ENCODE peak calls at places on chromosomes 12 and 14, in ten cellular contexts. A is heart left ventricle, H is neuronal stem cell, V is tibial nerve, L is Calu3, W is A549, I is sciatic nerve, E is RWPE1, J is cardiac muscle cell, Y is skeletal muscle cell. Q is an unnamed sample.
A peak's percentile ranks its signal among the peaks of the same experiment; 100 is the strongest.

GRCh38 chr14:99511421-99512109 is 30.4 kb downstream of the CCNK start:
- DNase-seq in J (no peak), E (no peak), Y (no peak), V (peak; percentile 53), W (no peak), L (no peak), A (no peak), I (peak; percentile 82), H (no peak), Q (no peak)

GRCh38 chr14:53964249-53964648 is 7.6 kb upstream of the BMP4 start:
- DNase-seq in A (no peak), I (no peak), Y (no peak), E (no peak), H (no peak), L (no peak), V (no peak), W (no peak), J (no peak), Q (no peak)

GRCh38 chr12:57233357-57234232 is 4.1 kb downstream of the SHMT2 start:
- DNase-seq in Y (peak; percentile 67), V (no peak), E (no peak), L (no peak), H (no peak), J (no peak), I (peak; percentile 63), W (no peak), A (no peak), Q (no peak)

GRCh38 chr14:73792476-73792875 is 59.2 kb upstream of the PTGR2 start:
- DNase-seq in J (peak; percentile 35), I (no peak), V (peak; percentile 1), L (no peak), W (no peak), Y (no peak), E (no peak), A (no peak), H (no peak), Q (no peak)

GRCh38 chr14:95025218-95025617 is 132.1 kb downstream of the DICER1 start:
- DNase-seq in J (no peak), E (no peak), A (no peak), L (no peak), V (no peak), H (no peak), W (no peak), I (no peak), Y (no peak), Q (no peak)

GRCh38 chr14:94882401-94882800 is 112.5 kb upstream of the GSC start:
- DNase-seq in A (no peak), J (no peak), H (no peak), E (no peak), Y (no peak), L (no peak), V (no peak), I (no peak), W (no peak), Q (no peak)

GRCh38 chr12:49750027-49750977 is 8.9 kb downstream of the TMBIM6 start:
- DNase-seq in H (no peak), Y (peak; percentile 50), J (peak; percentile 23), E (peak; percentile 44), L (no peak), V (no peak), W (peak; percentile 49), A (no peak), I (no peak), Q (peak; percentile 43)

GRCh38 chr14:75492832-75493579 is 29.3 kb upstream of the BATF start:
- DNase-seq in H (no peak), Y (no peak), W (no peak), I (no peak), A (no peak), E (no peak), V (no peak), J (no peak), L (no peak), Q (no peak)

GRCh38 chr14:91947196-91948184 is at the start of gene FBLN5:
- DNase-seq in A (peak; percentile 62), L (peak; percentile 18), J (peak; percentile 75), H (peak; percentile 26), W (peak; percentile 17), Y (peak; percentile 49), I (peak; percentile 81), E (peak; percentile 35), V (peak; percentile 32), Q (peak; percentile 46)

GRCh38 chr12:106138279-106138645 is 492 bp downstream of the NUAK1 start:
- DNase-seq in V (no peak), W (no peak), J (peak; percentile 57), A (peak; percentile 39), H (no peak), L (no peak), Y (no peak), I (no peak), E (no peak), Q (peak; percentile 30)

GRCh38 chr12:28620281-28620680 is 430.0 kb downstream of the CCDC91 start:
- DNase-seq in H (no peak), V (no peak), I (no peak), A (no peak), W (no peak), E (no peak), Y (no peak), J (no peak), L (no peak), Q (no peak)

GRCh38 chr12:122028165-122028591 is 6.5 kb downstream of the BCL7A start:
- DNase-seq in A (no peak), L (no peak), H (no peak), Y (no peak), I (no peak), V (no peak), J (no peak), W (no peak), E (peak; percentile 64), Q (no peak)

GRCh38 chr12:62803756-62804155 is 131.2 kb downstream of the PPM1H start:
- DNase-seq in L (no peak), H (no peak), Y (no peak), E (no peak), I (no peak), J (no peak), A (no peak), W (no peak), V (no peak), Q (no peak)

GRCh38 chr12:115433014-115433634 is 749.1 kb upstream of the TBX3 start:
- DNase-seq in L (no peak), V (no peak), J (no peak), I (no peak), E (no peak), Y (no peak), W (no peak), H (no peak), A (no peak), Q (peak; percentile 25)

GRCh38 chr14:92510972-92511371 is 2.6 kb upstream of the RIN3 start:
- DNase-seq in Y (no peak), A (no peak), J (no peak), V (no peak), I (no peak), H (no peak), W (peak; percentile 55), E (peak; percentile 8), L (no peak), Q (peak; percentile 68)

GRCh38 chr12:52261211-52261484 is 13.3 kb upstream of the KRT86 start:
- DNase-seq in A (no peak), Y (no peak), I (no peak), J (no peak), H (no peak), W (no peak), E (no peak), L (no peak), V (no peak), Q (no peak)

GRCh38 chr14:92143962-92144361 is 22.2 kb downstream of the CPSF2 start:
- DNase-seq in I (no peak), H (no peak), A (no peak), V (no peak), W (no peak), J (no peak), E (no peak), Y (no peak), L (no peak), Q (no peak)

GRCh38 chr12:49819786-49820185 is 8.4 kb downstream of the NCKAP5L start:
- DNase-seq in L (no peak), W (no peak), E (no peak), I (no peak), J (no peak), V (no peak), A (no peak), H (no peak), Y (no peak), Q (no peak)

GRCh38 chr12:100826323-100826722 is 31.7 kb downstream of the ANO4 start:
- DNase-seq in L (peak; percentile 64), H (peak; percentile 63), J (peak; percentile 85), A (peak; percentile 8), Y (peak; percentile 5), W (peak; percentile 34), I (peak; percentile 64), E (peak; percentile 16), V (no peak), Q (peak; percentile 52)

GRCh38 chr12:79765157-79765556 is 74.4 kb upstream of the PAWR start:
- DNase-seq in E (no peak), I (no peak), L (no peak), J (no peak), H (no peak), A (no peak), W (no peak), V (no peak), Y (no peak), Q (no peak)

GRCh38 chr12:89244536-89244935 is 107.8 kb downstream of the DUSP6 start:
- DNase-seq in H (no peak), V (no peak), W (no peak), I (no peak), J (no peak), Y (no peak), E (no peak), A (no peak), L (no peak), Q (no peak)

GRCh38 chr12:119593578-119594398 is at the start of gene TMEM233:
- DNase-seq in V (no peak), A (peak; percentile 25), J (peak; percentile 5), L (no peak), Y (no peak), H (peak; percentile 51), E (no peak), W (no peak), I (no peak), Q (no peak)

GRCh38 chr14:94101748-94102147 is 8.8 kb upstream of the IFI27 start:
- DNase-seq in Y (no peak), L (no peak), H (no peak), V (no peak), E (no peak), W (no peak), I (no peak), J (no peak), A (no peak), Q (no peak)

GRCh38 chr14:45891417-45892080 is 638.5 kb upstream of the MIS18BP1 start:
- DNase-seq in Y (no peak), J (peak; percentile 28), V (no peak), A (no peak), E (peak; percentile 1), H (peak; percentile 8), W (no peak), L (peak; percentile 2), I (no peak), Q (peak; percentile 5)

GRCh38 chr14:102584871-102585869 is 7.3 kb upstream of the RCOR1 start:
- DNase-seq in V (no peak), W (peak; percentile 43), I (no peak), A (no peak), Y (no peak), E (peak; percentile 76), L (no peak), J (peak; percentile 80), H (peak; percentile 70), Q (peak; percentile 89)

GRCh38 chr12:63319936-63320633 is 169.1 kb upstream of the AVPR1A start:
- DNase-seq in J (no peak), A (no peak), Y (peak; percentile 12), I (no peak), L (no peak), W (no peak), H (no peak), V (no peak), E (peak; percentile 78), Q (no peak)

GRCh38 chr12:25459541-25459951 is 93.5 kb downstream of the LMNTD1 start:
- DNase-seq in I (no peak), H (no peak), E (no peak), L (no peak), W (no peak), Y (no peak), J (no peak), A (peak; percentile 9), V (no peak), Q (no peak)

GRCh38 chr14:101193845-101194355 is 290.4 kb upstream of the RTL1 start:
- DNase-seq in E (no peak), Y (no peak), L (no peak), V (no peak), I (peak; percentile 33), J (no peak), W (no peak), A (no peak), H (no peak), Q (no peak)